ENCODE peak calls at places on chromosomes 5 and 9, in eight cellular contexts. L is suprapubic skin; J is CD8-positive, alpha-beta T cell; A is pancreas; Y is left lung; Z is lower lobe of right lung; Q is H9; N is left ventricle myocardium inferior. T is an unnamed sample. For H3K9me3, the result is how much of the 10 kb centered on the place peaks cover.

GRCh38 chr9:19925674-19926503 is 137.1 kb upstream of the SLC24A2 start:
- DNase-seq in L (peak), J (peak), A (peak), Y (peak), Z (peak), Q (peak), N (peak), T (peak)

GRCh38 chr9:71725590-71726338 is 42.5 kb downstream of the CEMIP2 start:
- DNase-seq in L (no peak), J (no peak), A (no peak), Y (no peak), Z (no peak), Q (no peak), N (no peak), T (no peak)

GRCh38 chr5:139799359-139799758 is 3.8 kb downstream of the PSD2 start:
- DNase-seq in L (no peak), J (no peak), A (no peak), Y (no peak), Z (peak), Q (no peak), N (no peak), T (no peak)

GRCh38 chr5:10635257-10635860 is 71.5 kb downstream of the ANKRD33B start:
- DNase-seq in L (no peak), J (no peak), A (no peak), Y (peak), Z (no peak), Q (no peak), N (no peak), T (no peak)

GRCh38 chr5:31860726-31861432 is 221.9 kb downstream of the PDZD2 start:
- DNase-seq in L (no peak), J (no peak), A (no peak), Y (no peak), Z (no peak), Q (no peak), N (no peak), T (no peak)

GRCh38 chr5:64859881-64860280 is 91.2 kb downstream of the CWC27 start:
- DNase-seq in L (no peak), J (no peak), A (no peak), Y (no peak), Z (no peak), Q (no peak), N (no peak), T (no peak)

GRCh38 chr5:134005415-134006118 is 792 bp upstream of the VDAC1 start:
- DNase-seq in L (peak), J (no peak), A (no peak), Y (peak), Z (peak), Q (peak), N (peak), T (peak)

GRCh38 chr5:74665246-74665645 is 19.8 kb upstream of the HEXB start:
- DNase-seq in L (no peak), J (no peak), A (no peak), Y (no peak), Z (no peak), Q (no peak), N (no peak), T (no peak)

GRCh38 chr5:128135286-128135685 is 51.7 kb downstream of the SLC12A2 start:
- DNase-seq in L (no peak), J (no peak), A (no peak), Y (no peak), Z (no peak), Q (no peak), N (no peak), T (no peak)

GRCh38 chr5:140262839-140263238 is 40.1 kb downstream of the PFDN1 start:
- DNase-seq in L (no peak), J (no peak), A (no peak), Y (no peak), Z (no peak), Q (no peak), N (no peak), T (no peak)

GRCh38 chr5:72121753-72122445 is 14.6 kb downstream of the MAP1B start:
- DNase-seq in L (no peak), J (no peak), A (no peak), Y (no peak), Z (no peak), Q (peak), N (no peak), T (no peak)

GRCh38 chr5:148141645-148142044 is 26.7 kb upstream of the SPINK14 start:
- DNase-seq in L (no peak), J (no peak), A (no peak), Y (no peak), Z (no peak), Q (no peak), N (no peak), T (no peak)

GRCh38 chr5:65268520-65268919 is 213.2 kb downstream of the ADAMTS6 start:
- DNase-seq in L (no peak), J (no peak), A (no peak), Y (no peak), Z (no peak), Q (no peak), N (peak), T (no peak)

GRCh38 chr5:314676-315487 is 6.6 kb upstream of the AHRR start:
- DNase-seq in L (peak), J (no peak), A (no peak), Y (no peak), Z (no peak), Q (no peak), N (no peak), T (no peak)

GRCh38 chr5:34804913-34805312 is 34.1 kb upstream of the TTC23L start:
- DNase-seq in L (no peak), J (no peak), A (no peak), Y (no peak), Z (no peak), Q (no peak), N (no peak), T (no peak)

GRCh38 chr5:116626272-116626723 is 51.7 kb upstream of the SEMA6A start:
- DNase-seq in L (peak), J (no peak), A (peak), Y (no peak), Z (no peak), Q (no peak), N (peak), T (no peak)

GRCh38 chr9:16368425-16369087 is 501.9 kb downstream of the BNC2 start:
- DNase-seq in L (no peak), J (no peak), A (no peak), Y (no peak), Z (no peak), Q (peak), N (no peak), T (no peak)

GRCh38 chr5:16889203-16889971 is 46.7 kb downstream of the MYO10 start:
- DNase-seq in L (no peak), J (no peak), A (no peak), Y (no peak), Z (no peak), Q (no peak), N (no peak), T (no peak)

GRCh38 chr5:77832166-77832770 is 56.1 kb upstream of the TBCA start:
- DNase-seq in L (no peak), J (no peak), A (no peak), Y (no peak), Z (no peak), Q (no peak), N (no peak), T (no peak)

GRCh38 chr9:81022177-81022576 is 667.2 kb downstream of the TLE1 start:
- DNase-seq in L (no peak), J (no peak), A (no peak), Y (no peak), Z (no peak), Q (no peak), N (no peak), T (no peak)

GRCh38 chr5:624951-625230 is 12.8 kb downstream of the CEP72 start:
- DNase-seq in L (no peak), J (no peak), A (no peak), Y (no peak), Z (peak), Q (no peak), N (no peak), T (peak)

GRCh38 chr5:128674837-128675446 is 136.9 kb upstream of the FBN2 start:
- DNase-seq in L (no peak), J (no peak), A (no peak), Y (no peak), Z (no peak), Q (peak), N (no peak), T (no peak)

GRCh38 chr5:153959134-153959957 is 79.4 kb downstream of the FAM114A2 start:
- DNase-seq in L (no peak), J (no peak), A (no peak), Y (no peak), Z (no peak), Q (peak), N (no peak), T (no peak)

GRCh38 chr5:73323466-73323865 is 125.1 kb downstream of the FOXD1 start:
- DNase-seq in L (no peak), J (no peak), A (no peak), Y (no peak), Z (no peak), Q (no peak), N (no peak), T (no peak)

GRCh38 chr5:86716121-86716520 is 98.4 kb downstream of the COX7C start:
- DNase-seq in L (no peak), J (no peak), A (no peak), Y (no peak), Z (no peak), Q (no peak), N (no peak), T (no peak)

GRCh38 chr5:68187268-68188055 is 28.1 kb upstream of the PIK3R1 start:
- DNase-seq in L (no peak), J (no peak), A (no peak), Y (peak), Z (no peak), Q (peak), N (peak), T (peak)

GRCh38 chr9:70263421-70263820 is 4.6 kb downstream of the SMC5 start:
- DNase-seq in L (no peak), J (no peak), A (no peak), Y (no peak), Z (no peak), Q (no peak), N (no peak), T (no peak)

GRCh38 chr5:94751456-94751855 is 133.0 kb downstream of the SLF1 start:
- DNase-seq in L (no peak), J (no peak), A (no peak), Y (no peak), Z (no peak), Q (no peak), N (no peak), T (no peak)

GRCh38 chr9:132596200-132596599 is 13.8 kb downstream of the BARHL1 start:
- DNase-seq in L (no peak), J (no peak), A (no peak), Y (no peak), Z (no peak), Q (no peak), N (no peak), T (no peak)

GRCh38 chr9:94623253-94623652 is 16.1 kb downstream of the FBP1 start:
- DNase-seq in L (no peak), J (no peak), A (peak), Y (no peak), Z (peak), Q (peak), N (no peak), T (no peak)

GRCh38 chr9:128828267-128828666 is 1.3 kb downstream of the SPOUT1 start:
- DNase-seq in L (no peak), J (no peak), A (no peak), Y (no peak), Z (no peak), Q (no peak), N (no peak), T (no peak)

GRCh38 chr5:39164529-39165402 is 54.6 kb downstream of the FYB1 start:
- DNase-seq in L (no peak), J (no peak), A (no peak), Y (no peak), Z (no peak), Q (no peak), N (no peak), T (no peak)

GRCh38 chr5:154618696-154619095 is 136.5 kb upstream of the LARP1 start:
- DNase-seq in L (no peak), J (no peak), A (no peak), Y (no peak), Z (no peak), Q (no peak), N (no peak), T (no peak)

GRCh38 chr5:154196955-154197652 is 6.6 kb downstream of the GALNT10 start:
- DNase-seq in L (no peak), J (no peak), A (no peak), Y (no peak), Z (no peak), Q (no peak), N (no peak), T (no peak)

GRCh38 chr9:110919609-110920008 is 118.7 kb downstream of the LPAR1 start:
- DNase-seq in L (no peak), J (no peak), A (no peak), Y (no peak), Z (no peak), Q (no peak), N (no peak), T (no peak)

DNA sequence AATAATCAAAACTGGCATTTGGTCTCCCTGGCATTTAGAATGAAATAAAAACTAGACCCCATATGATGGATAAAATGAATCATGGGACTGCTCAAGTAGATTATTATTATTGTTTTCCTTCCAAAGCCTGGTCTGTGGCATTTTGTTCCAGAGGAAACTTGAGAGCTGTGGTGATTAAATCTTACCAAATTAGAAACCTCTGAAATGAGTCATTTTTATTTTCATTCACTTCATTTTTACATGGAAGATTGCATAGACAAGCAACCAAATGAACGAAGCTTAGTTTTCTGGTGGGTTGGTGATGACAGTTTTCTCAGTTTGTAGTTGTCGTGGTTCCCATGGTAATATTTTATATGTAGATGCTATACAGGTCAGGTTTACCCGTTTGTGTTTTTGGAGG is 23.4 kb downstream of the PAM start:
- DNase-seq in L (no peak), J (no peak), A (no peak), Y (no peak), Z (no peak), Q (no peak), N (no peak), T (no peak)
- H3K27ac ChIP-seq in L (no peak), J (no peak), A (no peak), Y (no peak), Z (no peak), Q (no peak), N (no peak), T (no peak)

GRCh38 chr5:141338538-141339306 is at the start of gene PCDHGA2:
- DNase-seq in L (no peak), J (no peak), A (no peak), Y (no peak), Z (no peak), Q (peak), N (no peak), T (no peak)
- H3K9me3 ChIP-seq in L (under half), J (under half), A (under half), Y (half or more), Z (half or more), Q (under half), N (half or more), T (under half)

GRCh38 chr5:177293819-177294581 is 9.5 kb downstream of the RAB24 start:
- DNase-seq in L (no peak), J (no peak), A (no peak), Y (no peak), Z (no peak), Q (no peak), N (no peak), T (no peak)
- H3K27ac ChIP-seq in L (no peak), J (no peak), A (no peak), Y (no peak), Z (no peak), Q (no peak), N (no peak), T (no peak)

GRCh38 chr9:92979657-92980056 is 32.3 kb downstream of the FGD3 start:
- DNase-seq in L (no peak), J (no peak), A (no peak), Y (no peak), Z (no peak), Q (no peak), N (no peak), T (no peak)
- H3K9me3 ChIP-seq in L (under half), J (under half), A (under half), Y (under half), Z (under half), Q (under half), N (under half), T (under half)

GRCh38 chr5:62717211-62717927 is 138.8 kb downstream of the LRRC70 start:
- DNase-seq in L (no peak), J (no peak), A (no peak), Y (no peak), Z (no peak), Q (no peak), N (no peak), T (no peak)

GRCh38 chr5:62722360-62722759 is 143.7 kb downstream of the LRRC70 start:
- DNase-seq in L (no peak), J (no peak), A (no peak), Y (no peak), Z (no peak), Q (peak), N (no peak), T (no peak)

GRCh38 chr5:62720036-62720441 is 141.4 kb downstream of the LRRC70 start:
- DNase-seq in L (no peak), J (no peak), A (no peak), Y (no peak), Z (peak), Q (peak), N (no peak), T (no peak)

GRCh38 chr5:62718368-62718767 is 139.7 kb downstream of the LRRC70 start:
- DNase-seq in L (no peak), J (no peak), A (no peak), Y (no peak), Z (no peak), Q (peak), N (no peak), T (no peak)

GRCh38 chr5:62719061-62719730 is 140.6 kb downstream of the LRRC70 start:
- DNase-seq in L (no peak), J (no peak), A (no peak), Y (no peak), Z (no peak), Q (no peak), N (no peak), T (no peak)
- H3K27ac ChIP-seq in L (no peak), J (no peak), A (no peak), Y (no peak), Z (no peak), Q (no peak), N (no peak), T (no peak)

GRCh38 chr5:2393556-2393955 is 357.9 kb downstream of the IRX2 start:
- DNase-seq in L (no peak), J (no peak), A (no peak), Y (no peak), Z (peak), Q (no peak), N (no peak), T (no peak)

GRCh38 chr5:2387224-2388004 is 364.1 kb downstream of the IRX2 start:
- DNase-seq in L (no peak), J (no peak), A (no peak), Y (no peak), Z (no peak), Q (no peak), N (no peak), T (no peak)

GRCh38 chr5:2388005-2388361 is 363.5 kb downstream of the IRX2 start:
- DNase-seq in L (no peak), J (no peak), A (no peak), Y (no peak), Z (no peak), Q (no peak), N (no peak), T (no peak)

GRCh38 chr5:2391021-2391420 is 360.5 kb downstream of the IRX2 start:
- DNase-seq in L (no peak), J (no peak), A (no peak), Y (no peak), Z (no peak), Q (no peak), N (no peak), T (no peak)

DNA sequence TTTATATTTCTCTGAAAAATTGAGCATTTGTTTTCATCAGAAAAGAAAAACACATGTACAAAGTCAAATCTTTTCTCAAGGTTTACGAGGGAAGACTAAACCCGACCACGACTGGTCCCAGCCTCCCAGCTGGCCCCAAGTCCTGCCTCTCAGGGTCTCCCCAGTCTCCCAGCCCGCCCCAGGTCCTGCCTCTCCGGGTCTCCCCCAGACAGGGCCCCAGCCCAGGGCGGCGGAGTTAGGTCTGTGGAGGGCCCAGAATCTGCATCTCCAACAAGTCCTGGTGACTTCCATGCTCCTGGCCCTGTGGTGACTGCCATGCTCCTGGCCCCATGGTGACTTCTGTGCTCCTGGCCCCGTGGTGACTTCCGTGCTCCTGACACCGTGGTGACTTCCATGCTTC is 359.9 kb downstream of the IRX2 start:
- DNase-seq in L (no peak), J (no peak), A (no peak), Y (no peak), Z (no peak), Q (no peak), N (no peak), T (no peak)
- H3K9me3 ChIP-seq in L (under half), J (under half), A (under half), Y (under half), Z (under half), Q (under half), N (under half), T (under half)

DNA sequence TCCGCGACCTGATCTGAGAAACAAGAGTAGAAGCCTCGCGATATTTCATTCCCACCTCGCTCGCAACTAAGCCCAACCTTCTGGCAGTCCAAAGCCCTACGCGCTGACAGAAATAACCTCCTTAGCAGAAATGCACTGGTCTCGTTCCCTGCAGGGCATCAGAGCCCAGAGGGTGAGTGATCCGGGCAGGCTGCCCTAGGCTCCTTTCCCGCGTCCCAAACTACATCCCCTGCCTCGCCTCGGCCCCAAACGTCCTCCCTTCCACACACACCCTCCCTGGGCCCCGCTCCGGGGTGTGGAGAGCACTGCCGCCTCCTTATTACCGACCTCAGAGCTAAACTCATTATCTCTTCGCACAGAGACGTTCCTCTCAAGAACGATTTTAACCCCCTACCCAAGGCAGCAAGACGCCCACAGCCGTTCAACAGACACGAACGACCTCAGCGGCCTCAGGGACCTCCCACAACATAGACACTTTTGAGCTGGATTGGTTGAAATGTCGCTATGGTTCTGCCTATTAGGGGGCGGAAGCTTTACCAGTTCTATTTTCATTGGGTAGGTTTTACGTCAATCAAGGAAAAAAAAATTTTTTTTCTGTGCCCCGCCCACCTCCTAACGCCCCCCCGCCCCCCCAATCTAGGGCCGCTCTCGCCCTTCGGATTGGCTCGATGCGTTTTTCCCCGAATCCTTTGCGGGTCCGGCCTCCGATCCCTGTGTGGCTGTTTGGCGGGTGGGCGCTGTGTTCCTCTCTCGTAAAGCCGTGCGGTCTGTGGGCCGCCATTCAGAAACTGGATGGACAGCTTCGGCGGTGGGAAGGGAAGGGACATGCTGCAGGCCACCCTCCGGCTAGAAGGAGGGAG is at the start of gene CETN3:
- DNase-seq in L (peak), J (peak), A (peak), Y (peak), Z (peak), Q (peak), N (peak), T (peak)
- H3K27ac ChIP-seq in L (peak), J (peak), A (peak), Y (peak), Z (peak), Q (peak), N (peak), T (peak)